ENCODE peak calls at places on chromosomes 12 and 14, in eight cellular contexts. W, B, H, Q, F, G, V and U are unnamed samples.

GRCh38 chr14:92897922-92898599 is 24.9 kb upstream of the CHGA start:
- DNase-seq in W (no peak), B (no peak), H (no peak), Q (no peak), F (no peak), G (no peak), V (no peak), U (no peak)

GRCh38 chr14:69129264-69129880 is 23.5 kb downstream of the DCAF5 start:
- DNase-seq in W (peak; percentile 76), B (peak; percentile 80), H (peak; percentile 65), Q (peak; percentile 25), F (peak; percentile 58), G (peak; percentile 63), V (peak; percentile 81), U (peak; percentile 75)

GRCh38 chr12:75366629-75367028 is 24.3 kb upstream of the GLIPR1L2 start:
- DNase-seq in W (no peak), B (no peak), H (no peak), Q (no peak), F (no peak), G (no peak), V (no peak), U (no peak)

GRCh38 chr12:22543246-22544037 is 900 bp downstream of the C2CD5 start:
- DNase-seq in W (peak; percentile 58), B (peak; percentile 42), H (peak; percentile 64), Q (no peak), F (no peak), G (peak; percentile 43), V (peak; percentile 57), U (peak; percentile 73)

GRCh38 chr12:113500662-113501435 is 29.2 kb upstream of the LHX5 start:
- DNase-seq in W (no peak), B (no peak), H (no peak), Q (no peak), F (no peak), G (no peak), V (no peak), U (no peak)

GRCh38 chr12:3071107-3071506 is 6.1 kb upstream of the TSPAN9 start:
- DNase-seq in W (no peak), B (no peak), H (no peak), Q (no peak), F (no peak), G (no peak), V (no peak), U (no peak)

GRCh38 chr12:40662366-40662765 is 29.9 kb upstream of the CNTN1 start:
- DNase-seq in W (no peak), B (no peak), H (no peak), Q (no peak), F (no peak), G (no peak), V (no peak), U (no peak)

GRCh38 chr12:31491819-31492598 is 98.9 kb downstream of the DENND5B start:
- DNase-seq in W (no peak), B (peak; percentile 47), H (no peak), Q (no peak), F (no peak), G (no peak), V (no peak), U (no peak)

GRCh38 chr12:119096429-119097202 is 82.1 kb upstream of the HSPB8 start:
- DNase-seq in W (no peak), B (no peak), H (no peak), Q (no peak), F (no peak), G (no peak), V (no peak), U (no peak)

GRCh38 chr12:132423251-132424117 is 66.5 kb upstream of the FBRSL1 start:
- DNase-seq in W (no peak), B (no peak), H (no peak), Q (no peak), F (no peak), G (no peak), V (no peak), U (no peak)

GRCh38 chr12:93784339-93785086 is 107.3 kb downstream of the CRADD start:
- DNase-seq in W (no peak), B (peak; percentile 79), H (no peak), Q (no peak), F (peak; percentile 25), G (peak; percentile 81), V (peak; percentile 65), U (no peak)

GRCh38 chr12:116943419-116944372 is 32.9 kb downstream of the FBXW8 start:
- DNase-seq in W (no peak), B (peak; percentile 28), H (no peak), Q (no peak), F (no peak), G (peak; percentile 53), V (peak; percentile 27), U (no peak)

GRCh38 chr12:92719674-92720073 is 16.9 kb downstream of the PLEKHG7 start:
- DNase-seq in W (no peak), B (peak; percentile 38), H (no peak), Q (no peak), F (no peak), G (no peak), V (no peak), U (no peak)

GRCh38 chr14:64682173-64682710 is 22.0 kb upstream of the PLEKHG3 start:
- DNase-seq in W (peak; percentile 81), B (peak; percentile 66), H (no peak), Q (no peak), F (peak; percentile 79), G (peak; percentile 30), V (peak; percentile 94), U (no peak)

GRCh38 chr14:85038526-85038925 is 491.4 kb upstream of the FLRT2 start:
- DNase-seq in W (no peak), B (no peak), H (no peak), Q (no peak), F (no peak), G (no peak), V (no peak), U (no peak)

GRCh38 chr14:74609721-74610120 is 2.3 kb downstream of the LTBP2 start:
- DNase-seq in W (no peak), B (no peak), H (no peak), Q (no peak), F (no peak), G (no peak), V (no peak), U (no peak)

GRCh38 chr12:57240926-57241555 is 9.9 kb downstream of the STAC3 start:
- DNase-seq in W (no peak), B (no peak), H (no peak), Q (no peak), F (no peak), G (no peak), V (no peak), U (no peak)

GRCh38 chr14:105507247-105507646 is 16.2 kb downstream of the TEDC1 start:
- DNase-seq in W (no peak), B (no peak), H (no peak), Q (peak; percentile 12), F (no peak), G (no peak), V (no peak), U (no peak)

GRCh38 chr12:67911293-67911637 is 78.0 kb upstream of the IFNG-AS1 start:
- DNase-seq in W (no peak), B (no peak), H (no peak), Q (no peak), F (no peak), G (no peak), V (peak; percentile 81), U (no peak)

GRCh38 chr14:94382099-94382498 is 6.3 kb downstream of the SERPINA1 start:
- DNase-seq in W (no peak), B (no peak), H (no peak), Q (no peak), F (no peak), G (no peak), V (no peak), U (no peak)

GRCh38 chr14:94380225-94381148 is 7.9 kb downstream of the SERPINA1 start:
- DNase-seq in W (no peak), B (no peak), H (no peak), Q (no peak), F (no peak), G (no peak), V (no peak), U (no peak)

GRCh38 chr14:94379291-94380224 is 8.8 kb downstream of the SERPINA1 start:
- DNase-seq in W (no peak), B (no peak), H (no peak), Q (no peak), F (no peak), G (no peak), V (no peak), U (peak; percentile 49)

GRCh38 chr14:94382684-94383663 is 5.4 kb downstream of the SERPINA1 start:
- DNase-seq in W (no peak), B (no peak), H (no peak), Q (no peak), F (no peak), G (no peak), V (no peak), U (peak; percentile 52)

GRCh38 chr14:94381149-94382030 is 7.0 kb downstream of the SERPINA1 start:
- DNase-seq in W (no peak), B (no peak), H (no peak), Q (no peak), F (no peak), G (no peak), V (no peak), U (no peak)
- TF ChIP-seq POLR2A in W (no peak), B (no peak), H (no peak), Q (no peak), F (no peak), G (no peak), V (no peak), U (peak; percentile 57)

GRCh38 chr12:124126950-124127349 is 153.9 kb downstream of the ZNF664 start:
- DNase-seq in W (no peak), B (no peak), H (no peak), Q (no peak), F (no peak), G (no peak), V (no peak), U (no peak)
- TF ChIP-seq POLR2A in W (no peak), B (no peak), H (no peak), Q (no peak), F (no peak), G (no peak), V (no peak), U (no peak)

DNA sequence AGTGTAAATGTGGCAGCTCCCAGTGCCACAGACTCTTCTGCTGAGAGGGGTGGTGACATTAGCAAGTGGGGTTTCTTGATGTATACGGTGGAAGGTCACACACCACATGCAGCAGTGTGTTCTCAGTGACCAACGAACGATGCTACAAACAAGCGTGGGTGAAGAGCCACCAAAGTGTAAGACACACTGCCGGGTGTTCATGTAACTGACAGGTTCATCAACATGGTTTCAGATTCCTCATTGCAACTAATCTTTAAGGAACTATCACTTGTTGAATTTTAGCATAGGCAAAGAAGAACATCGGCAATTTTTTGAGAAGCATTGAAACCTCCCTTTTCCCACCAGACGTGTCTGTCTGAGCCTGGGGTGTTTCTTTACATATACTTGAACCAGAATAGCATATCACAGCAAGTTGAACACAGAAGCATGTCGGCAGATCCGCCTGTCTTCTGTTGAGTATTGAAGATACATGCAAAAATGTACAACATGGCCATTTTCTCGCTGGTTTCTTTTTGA is 58.8 kb downstream of the PPP2R5C start:
- DNase-seq in W (no peak), B (no peak), H (no peak), Q (no peak), F (no peak), G (no peak), V (no peak), U (no peak)
- TF ChIP-seq POLR2A in W (no peak), B (no peak), H (no peak), Q (peak; percentile 49), F (no peak), G (no peak), V (no peak), U (no peak)

GRCh38 chr12:79690606-79691298 is at the start of gene PAWR:
- DNase-seq in W (peak; percentile 83), B (peak; percentile 72), H (peak; percentile 73), Q (peak; percentile 71), F (peak; percentile 78), G (peak; percentile 24), V (peak; percentile 87), U (peak; percentile 90)
- TF ChIP-seq POLR2A in W (no peak), B (no peak), H (no peak), Q (no peak), F (no peak), G (no peak), V (peak; percentile 57), U (peak; percentile 93)